ENCODE peak calls at places on chromosomes 13 and 19, in nine cellular contexts. One of them, this sample, is unnamed.

GRCh38 chr19:19006213-19006612 is 27.1 kb downstream of the SUGP2 start:
- DNase-seq in osteoblast: no peak
- DNase-seq in AG04449: no peak
- DNase-seq in fibroblast of the aortic adventitia: peak
- DNase-seq in SW 1271: no peak
- DNase-seq in stimulated activated CD4-positive, alpha-beta T cell treated with anti-CD3 and anti-CD28 coated beads, Interleukin-1b, Interleukin-23, amount 100 ng/mL, for 1 hour: no peak
- DNase-seq in prostate gland: peak
- DNase-seq in GM04503: no peak
- DNase-seq in tibial nerve: no peak
- DNase-seq in this sample: no peak

GRCh38 chr13:105196052-105196451 is 1339.4 kb downstream of the EFNB2 start:
- DNase-seq in AG04449: peak
- DNase-seq in SW 1271: peak
- DNase-seq in tibial nerve: no peak
- DNase-seq in osteoblast: peak
- DNase-seq in GM04503: peak
- DNase-seq in fibroblast of the aortic adventitia: peak
- DNase-seq in prostate gland: no peak
- DNase-seq in stimulated activated CD4-positive, alpha-beta T cell treated with anti-CD3 and anti-CD28 coated beads, Interleukin-1b, Interleukin-23, amount 100 ng/mL, for 1 hour: no peak
- DNase-seq in this sample: no peak

GRCh38 chr13:99812611-99813010 is 159.0 kb downstream of the ZIC5 start:
- DNase-seq in SW 1271: peak
- DNase-seq in osteoblast: peak
- DNase-seq in stimulated activated CD4-positive, alpha-beta T cell treated with anti-CD3 and anti-CD28 coated beads, Interleukin-1b, Interleukin-23, amount 100 ng/mL, for 1 hour: no peak
- DNase-seq in AG04449: peak
- DNase-seq in tibial nerve: no peak
- DNase-seq in prostate gland: no peak
- DNase-seq in fibroblast of the aortic adventitia: peak
- DNase-seq in GM04503: peak
- DNase-seq in this sample: no peak

GRCh38 chr13:51807041-51807440 is 3.1 kb upstream of the DHRS12 start:
- DNase-seq in AG04449: no peak
- DNase-seq in stimulated activated CD4-positive, alpha-beta T cell treated with anti-CD3 and anti-CD28 coated beads, Interleukin-1b, Interleukin-23, amount 100 ng/mL, for 1 hour: no peak
- DNase-seq in GM04503: no peak
- DNase-seq in tibial nerve: no peak
- DNase-seq in osteoblast: no peak
- DNase-seq in fibroblast of the aortic adventitia: no peak
- DNase-seq in prostate gland: no peak
- DNase-seq in SW 1271: no peak
- DNase-seq in this sample: no peak

GRCh38 chr19:45781282-45782161 is 768 bp downstream of the DMPK start:
- DNase-seq in fibroblast of the aortic adventitia: no peak
- DNase-seq in stimulated activated CD4-positive, alpha-beta T cell treated with anti-CD3 and anti-CD28 coated beads, Interleukin-1b, Interleukin-23, amount 100 ng/mL, for 1 hour: no peak
- DNase-seq in tibial nerve: no peak
- DNase-seq in GM04503: no peak
- DNase-seq in osteoblast: peak
- DNase-seq in prostate gland: peak
- DNase-seq in AG04449: no peak
- DNase-seq in SW 1271: no peak
- DNase-seq in this sample: peak

GRCh38 chr13:95301947-95302386 is 716 bp upstream of the ABCC4 start:
- DNase-seq in tibial nerve: peak
- DNase-seq in fibroblast of the aortic adventitia: no peak
- DNase-seq in stimulated activated CD4-positive, alpha-beta T cell treated with anti-CD3 and anti-CD28 coated beads, Interleukin-1b, Interleukin-23, amount 100 ng/mL, for 1 hour: no peak
- DNase-seq in SW 1271: no peak
- DNase-seq in prostate gland: no peak
- DNase-seq in GM04503: no peak
- DNase-seq in osteoblast: no peak
- DNase-seq in AG04449: no peak
- DNase-seq in this sample: no peak

GRCh38 chr19:50368649-50369570 is 3.5 kb upstream of the NAPSA start:
- DNase-seq in SW 1271: peak
- DNase-seq in stimulated activated CD4-positive, alpha-beta T cell treated with anti-CD3 and anti-CD28 coated beads, Interleukin-1b, Interleukin-23, amount 100 ng/mL, for 1 hour: peak
- DNase-seq in osteoblast: peak
- DNase-seq in GM04503: peak
- DNase-seq in tibial nerve: peak
- DNase-seq in fibroblast of the aortic adventitia: peak
- DNase-seq in prostate gland: peak
- DNase-seq in AG04449: peak
- DNase-seq in this sample: peak

GRCh38 chr19:17420267-17420924 is 549 bp downstream of the MVB12A start:
- DNase-seq in prostate gland: no peak
- DNase-seq in fibroblast of the aortic adventitia: peak
- DNase-seq in GM04503: no peak
- DNase-seq in osteoblast: peak
- DNase-seq in stimulated activated CD4-positive, alpha-beta T cell treated with anti-CD3 and anti-CD28 coated beads, Interleukin-1b, Interleukin-23, amount 100 ng/mL, for 1 hour: no peak
- DNase-seq in tibial nerve: peak
- DNase-seq in SW 1271: peak
- DNase-seq in AG04449: no peak
- DNase-seq in this sample: no peak

GRCh38 chr19:12946092-12946845 is 607 bp downstream of the RAD23A start:
- DNase-seq in AG04449: no peak
- DNase-seq in GM04503: no peak
- DNase-seq in stimulated activated CD4-positive, alpha-beta T cell treated with anti-CD3 and anti-CD28 coated beads, Interleukin-1b, Interleukin-23, amount 100 ng/mL, for 1 hour: no peak
- DNase-seq in SW 1271: peak
- DNase-seq in osteoblast: peak
- DNase-seq in fibroblast of the aortic adventitia: peak
- DNase-seq in prostate gland: peak
- DNase-seq in tibial nerve: no peak
- DNase-seq in this sample: peak

GRCh38 chr13:52599037-52599852 is 43.0 kb upstream of the HNRNPA1L2 start:
- DNase-seq in stimulated activated CD4-positive, alpha-beta T cell treated with anti-CD3 and anti-CD28 coated beads, Interleukin-1b, Interleukin-23, amount 100 ng/mL, for 1 hour: no peak
- DNase-seq in fibroblast of the aortic adventitia: peak
- DNase-seq in GM04503: no peak
- DNase-seq in tibial nerve: peak
- DNase-seq in prostate gland: peak
- DNase-seq in AG04449: no peak
- DNase-seq in osteoblast: peak
- DNase-seq in SW 1271: no peak
- DNase-seq in this sample: no peak

GRCh38 chr19:15010497-15011255 is 31.0 kb upstream of the SLC1A6 start:
- DNase-seq in AG04449: no peak
- DNase-seq in tibial nerve: no peak
- DNase-seq in SW 1271: no peak
- DNase-seq in GM04503: no peak
- DNase-seq in stimulated activated CD4-positive, alpha-beta T cell treated with anti-CD3 and anti-CD28 coated beads, Interleukin-1b, Interleukin-23, amount 100 ng/mL, for 1 hour: no peak
- DNase-seq in fibroblast of the aortic adventitia: no peak
- DNase-seq in osteoblast: no peak
- DNase-seq in prostate gland: no peak
- DNase-seq in this sample: no peak

GRCh38 chr19:3665681-3666544 is 34.4 kb downstream of the PIP5K1C start:
- DNase-seq in AG04449: no peak
- DNase-seq in fibroblast of the aortic adventitia: peak
- DNase-seq in GM04503: no peak
- DNase-seq in osteoblast: peak
- DNase-seq in stimulated activated CD4-positive, alpha-beta T cell treated with anti-CD3 and anti-CD28 coated beads, Interleukin-1b, Interleukin-23, amount 100 ng/mL, for 1 hour: peak
- DNase-seq in SW 1271: no peak
- DNase-seq in tibial nerve: peak
- DNase-seq in prostate gland: peak
- DNase-seq in this sample: no peak

GRCh38 chr19:28435551-28436261 is 777.2 kb downstream of the UQCRFS1 start:
- DNase-seq in osteoblast: no peak
- DNase-seq in tibial nerve: peak
- DNase-seq in GM04503: no peak
- DNase-seq in fibroblast of the aortic adventitia: peak
- DNase-seq in stimulated activated CD4-positive, alpha-beta T cell treated with anti-CD3 and anti-CD28 coated beads, Interleukin-1b, Interleukin-23, amount 100 ng/mL, for 1 hour: no peak
- DNase-seq in AG04449: no peak
- DNase-seq in prostate gland: no peak
- DNase-seq in SW 1271: no peak
- DNase-seq in this sample: no peak

GRCh38 chr13:109785141-109785891 is 1.1 kb downstream of the IRS2 start:
- DNase-seq in tibial nerve: no peak
- DNase-seq in SW 1271: peak
- DNase-seq in GM04503: no peak
- DNase-seq in fibroblast of the aortic adventitia: peak
- DNase-seq in prostate gland: no peak
- DNase-seq in stimulated activated CD4-positive, alpha-beta T cell treated with anti-CD3 and anti-CD28 coated beads, Interleukin-1b, Interleukin-23, amount 100 ng/mL, for 1 hour: no peak
- DNase-seq in osteoblast: peak
- DNase-seq in AG04449: no peak
- DNase-seq in this sample: peak

GRCh38 chr13:36858285-36858684 is 39.3 kb downstream of the RFXAP start:
- DNase-seq in SW 1271: peak
- DNase-seq in fibroblast of the aortic adventitia: peak
- DNase-seq in osteoblast: peak
- DNase-seq in stimulated activated CD4-positive, alpha-beta T cell treated with anti-CD3 and anti-CD28 coated beads, Interleukin-1b, Interleukin-23, amount 100 ng/mL, for 1 hour: no peak
- DNase-seq in AG04449: no peak
- DNase-seq in GM04503: peak
- DNase-seq in prostate gland: peak
- DNase-seq in tibial nerve: peak
- DNase-seq in this sample: peak

GRCh38 chr19:40613669-40614594 is 12.8 kb downstream of the LTBP4 start:
- DNase-seq in stimulated activated CD4-positive, alpha-beta T cell treated with anti-CD3 and anti-CD28 coated beads, Interleukin-1b, Interleukin-23, amount 100 ng/mL, for 1 hour: peak
- DNase-seq in fibroblast of the aortic adventitia: peak
- DNase-seq in prostate gland: peak
- DNase-seq in tibial nerve: peak
- DNase-seq in AG04449: no peak
- DNase-seq in GM04503: no peak
- DNase-seq in osteoblast: peak
- DNase-seq in SW 1271: peak
- DNase-seq in this sample: no peak

GRCh38 chr13:94641432-94641941 is 39.8 kb downstream of the GPR180 start:
- DNase-seq in AG04449: no peak
- DNase-seq in GM04503: peak
- DNase-seq in stimulated activated CD4-positive, alpha-beta T cell treated with anti-CD3 and anti-CD28 coated beads, Interleukin-1b, Interleukin-23, amount 100 ng/mL, for 1 hour: no peak
- DNase-seq in fibroblast of the aortic adventitia: peak
- DNase-seq in SW 1271: no peak
- DNase-seq in osteoblast: peak
- DNase-seq in prostate gland: no peak
- DNase-seq in tibial nerve: no peak
- DNase-seq in this sample: no peak

GRCh38 chr19:33426621-33427475 is 53.3 kb downstream of the CEBPG start:
- DNase-seq in GM04503: no peak
- DNase-seq in fibroblast of the aortic adventitia: no peak
- DNase-seq in SW 1271: no peak
- DNase-seq in tibial nerve: no peak
- DNase-seq in prostate gland: no peak
- DNase-seq in osteoblast: peak
- DNase-seq in stimulated activated CD4-positive, alpha-beta T cell treated with anti-CD3 and anti-CD28 coated beads, Interleukin-1b, Interleukin-23, amount 100 ng/mL, for 1 hour: no peak
- DNase-seq in AG04449: no peak
- DNase-seq in this sample: no peak

GRCh38 chr13:75055296-75055695 is 426.7 kb downstream of the TBC1D4 start:
- DNase-seq in prostate gland: no peak
- DNase-seq in stimulated activated CD4-positive, alpha-beta T cell treated with anti-CD3 and anti-CD28 coated beads, Interleukin-1b, Interleukin-23, amount 100 ng/mL, for 1 hour: no peak
- DNase-seq in SW 1271: no peak
- DNase-seq in fibroblast of the aortic adventitia: no peak
- DNase-seq in AG04449: no peak
- DNase-seq in tibial nerve: no peak
- DNase-seq in GM04503: no peak
- DNase-seq in osteoblast: no peak
- DNase-seq in this sample: no peak

GRCh38 chr13:21124853-21125252 is 51.5 kb downstream of the SKA3 start:
- DNase-seq in GM04503: no peak
- DNase-seq in tibial nerve: no peak
- DNase-seq in stimulated activated CD4-positive, alpha-beta T cell treated with anti-CD3 and anti-CD28 coated beads, Interleukin-1b, Interleukin-23, amount 100 ng/mL, for 1 hour: no peak
- DNase-seq in fibroblast of the aortic adventitia: peak
- DNase-seq in SW 1271: no peak
- DNase-seq in osteoblast: no peak
- DNase-seq in prostate gland: peak
- DNase-seq in AG04449: no peak
- DNase-seq in this sample: no peak

GRCh38 chr13:77584111-77584510 is 48.6 kb downstream of the SCEL start:
- DNase-seq in SW 1271: no peak
- DNase-seq in osteoblast: no peak
- DNase-seq in stimulated activated CD4-positive, alpha-beta T cell treated with anti-CD3 and anti-CD28 coated beads, Interleukin-1b, Interleukin-23, amount 100 ng/mL, for 1 hour: no peak
- DNase-seq in tibial nerve: no peak
- DNase-seq in GM04503: no peak
- DNase-seq in fibroblast of the aortic adventitia: no peak
- DNase-seq in AG04449: no peak
- DNase-seq in prostate gland: peak
- DNase-seq in this sample: no peak

GRCh38 chr19:54517483-54517882 is 14.9 kb downstream of the LAIR2 start:
- DNase-seq in AG04449: no peak
- DNase-seq in fibroblast of the aortic adventitia: peak
- DNase-seq in tibial nerve: peak
- DNase-seq in stimulated activated CD4-positive, alpha-beta T cell treated with anti-CD3 and anti-CD28 coated beads, Interleukin-1b, Interleukin-23, amount 100 ng/mL, for 1 hour: no peak
- DNase-seq in prostate gland: peak
- DNase-seq in GM04503: no peak
- DNase-seq in SW 1271: peak
- DNase-seq in osteoblast: peak
- DNase-seq in this sample: peak

GRCh38 chr13:98958443-98958794 is 19.4 kb downstream of the DOCK9 start:
- DNase-seq in stimulated activated CD4-positive, alpha-beta T cell treated with anti-CD3 and anti-CD28 coated beads, Interleukin-1b, Interleukin-23, amount 100 ng/mL, for 1 hour: no peak
- DNase-seq in AG04449: no peak
- DNase-seq in GM04503: no peak
- DNase-seq in fibroblast of the aortic adventitia: no peak
- DNase-seq in tibial nerve: no peak
- DNase-seq in prostate gland: no peak
- DNase-seq in SW 1271: no peak
- DNase-seq in osteoblast: no peak
- DNase-seq in this sample: no peak

GRCh38 chr13:70310720-70311119 is 202.5 kb upstream of the KLHL1 start:
- DNase-seq in prostate gland: peak
- DNase-seq in SW 1271: peak
- DNase-seq in osteoblast: no peak
- DNase-seq in fibroblast of the aortic adventitia: no peak
- DNase-seq in tibial nerve: no peak
- DNase-seq in AG04449: no peak
- DNase-seq in stimulated activated CD4-positive, alpha-beta T cell treated with anti-CD3 and anti-CD28 coated beads, Interleukin-1b, Interleukin-23, amount 100 ng/mL, for 1 hour: no peak
- DNase-seq in GM04503: no peak
- DNase-seq in this sample: peak

GRCh38 chr13:111572956-111573355 is 252.5 kb downstream of the TEX29 start:
- DNase-seq in prostate gland: no peak
- DNase-seq in SW 1271: no peak
- DNase-seq in osteoblast: no peak
- DNase-seq in fibroblast of the aortic adventitia: no peak
- DNase-seq in stimulated activated CD4-positive, alpha-beta T cell treated with anti-CD3 and anti-CD28 coated beads, Interleukin-1b, Interleukin-23, amount 100 ng/mL, for 1 hour: no peak
- DNase-seq in GM04503: no peak
- DNase-seq in tibial nerve: no peak
- DNase-seq in AG04449: no peak
- DNase-seq in this sample: no peak

GRCh38 chr13:84121456-84121855 is 239.2 kb upstream of the SLITRK1 start:
- DNase-seq in prostate gland: peak
- DNase-seq in fibroblast of the aortic adventitia: peak
- DNase-seq in osteoblast: peak
- DNase-seq in stimulated activated CD4-positive, alpha-beta T cell treated with anti-CD3 and anti-CD28 coated beads, Interleukin-1b, Interleukin-23, amount 100 ng/mL, for 1 hour: no peak
- DNase-seq in GM04503: no peak
- DNase-seq in AG04449: peak
- DNase-seq in tibial nerve: no peak
- DNase-seq in SW 1271: no peak
- DNase-seq in this sample: no peak

GRCh38 chr19:17997969-17998826 is 9.8 kb upstream of the ARRDC2 start:
- DNase-seq in SW 1271: peak
- DNase-seq in osteoblast: peak
- DNase-seq in GM04503: no peak
- DNase-seq in prostate gland: no peak
- DNase-seq in fibroblast of the aortic adventitia: peak
- DNase-seq in stimulated activated CD4-positive, alpha-beta T cell treated with anti-CD3 and anti-CD28 coated beads, Interleukin-1b, Interleukin-23, amount 100 ng/mL, for 1 hour: no peak
- DNase-seq in tibial nerve: no peak
- DNase-seq in AG04449: no peak
- DNase-seq in this sample: no peak